ENCODE peak calls at places on chromosomes 13 and 19, in seven cellular contexts. N is HS-27A; R is K562; X is activated CD4-positive, CD25-positive, alpha-beta regulatory T cell treated with anti-CD3 and anti-CD28 coated beads, Interleukin-2, amount 50 U/mL, for 72 hours; M is neural progenitor cell; L is stimulated activated effector memory CD8-positive, alpha-beta T cell treated with anti-CD3 and anti-CD28 coated beads, Interleukin-12 subunit alpha, Interleukin-12 subunit beta, amount 100 ng/mL, for 72 hours; E is smooth muscle cell of the brain vasculature. T is an unnamed sample.

GRCh38 chr13:66994097-66994496 is 236.0 kb downstream of the PCDH9 start:
- DNase-seq in N (peak; percentile 31), R (peak; percentile 31), X (no peak), M (peak; percentile 92), L (no peak), E (no peak), T (peak; percentile 98)

GRCh38 chr19:53981408-53981998 is 9.9 kb upstream of the CACNG6 start:
- DNase-seq in N (no peak), R (no peak), X (no peak), M (no peak), L (no peak), E (no peak), T (no peak)

GRCh38 chr19:23318143-23318542 is 67.9 kb upstream of the ZNF724 start:
- DNase-seq in N (no peak), R (no peak), X (no peak), M (no peak), L (peak; percentile 33), E (no peak), T (no peak)

GRCh38 chr19:17468302-17469091 is 1.8 kb upstream of the SLC27A1 start:
- DNase-seq in N (no peak), R (no peak), X (no peak), M (peak; percentile 41), L (no peak), E (no peak), T (no peak)

GRCh38 chr19:3821156-3821555 is 35.0 kb upstream of the MATK start:
- DNase-seq in N (no peak), R (no peak), X (no peak), M (no peak), L (no peak), E (no peak), T (no peak)

GRCh38 chr19:36140289-36141038 is 598 bp downstream of the CAPNS1 start:
- DNase-seq in N (peak; percentile 71), R (peak; percentile 59), X (no peak), M (peak; percentile 73), L (no peak), E (no peak), T (peak; percentile 90)

GRCh38 chr19:1624458-1624857 is 19.2 kb upstream of the UQCR11 start:
- DNase-seq in N (no peak), R (peak; percentile 71), X (no peak), M (peak; percentile 81), L (peak; percentile 67), E (peak; percentile 18), T (peak; percentile 78)

GRCh38 chr19:47157455-47158321 is 27.1 kb downstream of the SAE1 start:
- DNase-seq in N (peak; percentile 33), R (no peak), X (no peak), M (peak; percentile 62), L (no peak), E (no peak), T (no peak)

GRCh38 chr13:29754486-29754806 is 96.0 kb downstream of the UBL3 start:
- DNase-seq in N (no peak), R (no peak), X (no peak), M (no peak), L (no peak), E (no peak), T (no peak)

GRCh38 chr13:47555235-47555634 is 445.8 kb downstream of the SUCLA2 start:
- DNase-seq in N (no peak), R (no peak), X (no peak), M (no peak), L (no peak), E (no peak), T (no peak)

GRCh38 chr19:40147693-40148347 is 43.4 kb upstream of the MAP3K10 start:
- DNase-seq in N (no peak), R (no peak), X (no peak), M (no peak), L (no peak), E (no peak), T (peak; percentile 19)